ENCODE peak calls at places on chromosomes 13 and 19, in seven cellular contexts. Y is colonic mucosa; P is WERI-Rb-1; B is thoracic aorta; V is CD8-positive, alpha-beta T cell; N is heart right ventricle; C is tibial nerve. Q is an unnamed sample. For H3K27me3 and H3K36me3, the result is how much of the 10 kb centered on the place peaks cover.

GRCh38 chr13:30810261-30810701 is 74.9 kb downstream of the ALOX5AP start:
- DNase-seq in Y (no peak), P (no peak), B (no peak), V (no peak), N (no peak), C (no peak), Q (no peak)

GRCh38 chr19:16330811-16331690 is 6.4 kb downstream of the KLF2 start:
- DNase-seq in Y (no peak), P (no peak), B (no peak), V (no peak), N (no peak), C (no peak), Q (no peak)

GRCh38 chr13:44752184-44752583 is 176.1 kb upstream of the TSC22D1 start:
- DNase-seq in Y (no peak), P (no peak), B (no peak), V (no peak), N (no peak), C (no peak), Q (no peak)

GRCh38 chr13:18739310-18739709 is 442.3 kb downstream of the TUBA3C start:
- DNase-seq in Y (no peak), P (no peak), B (no peak), V (no peak), N (no peak), C (no peak), Q (no peak)

GRCh38 chr13:34405410-34405809 is 536.7 kb upstream of the NBEA start:
- DNase-seq in Y (no peak), P (no peak), B (no peak), V (no peak), N (no peak), C (no peak), Q (no peak)

GRCh38 chr19:51469629-51470028 is 8.7 kb upstream of the CEACAM18 start:
- DNase-seq in Y (no peak), P (no peak), B (no peak), V (no peak), N (no peak), C (no peak), Q (no peak)

GRCh38 chr13:25709088-25709487 is 337.3 kb downstream of the ATP8A2 start:
- DNase-seq in Y (no peak), P (no peak), B (no peak), V (no peak), N (no peak), C (no peak), Q (no peak)

GRCh38 chr19:13526552-13526951 is 20.3 kb upstream of the CACNA1A start:
- DNase-seq in Y (no peak), P (no peak), B (no peak), V (no peak), N (no peak), C (no peak), Q (no peak)

GRCh38 chr13:43014162-43014561 is 9.2 kb upstream of the DNAJC15 start:
- DNase-seq in Y (no peak), P (no peak), B (no peak), V (no peak), N (no peak), C (no peak), Q (no peak)

GRCh38 chr19:40549007-40549708 is 27.5 kb upstream of the SHKBP1 start:
- DNase-seq in Y (peak), P (peak), B (no peak), V (peak), N (peak), C (no peak), Q (peak)

GRCh38 chr19:12346896-12347295 is 13.5 kb upstream of the ZNF563 start:
- DNase-seq in Y (no peak), P (no peak), B (no peak), V (no peak), N (no peak), C (no peak), Q (no peak)

GRCh38 chr13:40187324-40187795 is 479.1 kb downstream of the FOXO1 start:
- DNase-seq in Y (no peak), P (no peak), B (no peak), V (peak), N (no peak), C (no peak), Q (no peak)

GRCh38 chr19:15248648-15249559 is 16.7 kb upstream of the EPHX3 start:
- DNase-seq in Y (peak), P (no peak), B (peak), V (no peak), N (peak), C (peak), Q (no peak)

GRCh38 chr19:23305555-23305954 is 55.4 kb upstream of the ZNF724 start:
- DNase-seq in Y (no peak), P (peak), B (no peak), V (no peak), N (no peak), C (no peak), Q (no peak)

GRCh38 chr13:74388626-74389025 is 254.4 kb upstream of the KLF12 start:
- DNase-seq in Y (no peak), P (peak), B (no peak), V (no peak), N (no peak), C (no peak), Q (no peak)

GRCh38 chr13:108328848-108329247 is 59.3 kb downstream of the TNFSF13B start:
- DNase-seq in Y (peak), P (no peak), B (no peak), V (no peak), N (no peak), C (no peak), Q (no peak)

GRCh38 chr13:48909088-48909389 is 66.7 kb upstream of the FNDC3A start:
- DNase-seq in Y (no peak), P (no peak), B (no peak), V (no peak), N (no peak), C (no peak), Q (no peak)

GRCh38 chr13:65926750-65927171 is 1303.4 kb downstream of the PCDH9 start:
- DNase-seq in Y (peak), P (peak), B (no peak), V (no peak), N (peak), C (no peak), Q (no peak)

GRCh38 chr13:38872693-38873092 is 117.9 kb downstream of the STOML3 start:
- DNase-seq in Y (no peak), P (peak), B (no peak), V (no peak), N (peak), C (no peak), Q (no peak)

GRCh38 chr13:40316301-40316700 is 350.1 kb downstream of the FOXO1 start:
- DNase-seq in Y (no peak), P (no peak), B (no peak), V (no peak), N (no peak), C (no peak), Q (no peak)

GRCh38 chr13:85284349-85284748 is 514.9 kb downstream of the SLITRK6 start:
- DNase-seq in Y (no peak), P (no peak), B (no peak), V (no peak), N (no peak), C (no peak), Q (no peak)

GRCh38 chr19:48059331-48059730 is 15.5 kb upstream of the CABP5 start:
- DNase-seq in Y (no peak), P (no peak), B (no peak), V (no peak), N (no peak), C (no peak), Q (no peak)

GRCh38 chr13:30047154-30047874 is 196.9 kb upstream of the UBL3 start:
- DNase-seq in Y (no peak), P (no peak), B (no peak), V (no peak), N (no peak), C (no peak), Q (no peak)

GRCh38 chr13:52034616-52035226 is 10.2 kb downstream of the UTP14C start:
- DNase-seq in Y (no peak), P (no peak), B (no peak), V (no peak), N (no peak), C (no peak), Q (no peak)

GRCh38 chr13:103002279-103002678 is 63.9 kb downstream of the SLC10A2 start:
- DNase-seq in Y (no peak), P (no peak), B (no peak), V (no peak), N (no peak), C (no peak), Q (no peak)

GRCh38 chr19:54620464-54620863 is 9.8 kb upstream of the LILRB1 start:
- DNase-seq in Y (no peak), P (no peak), B (no peak), V (no peak), N (no peak), C (no peak), Q (no peak)

GRCh38 chr19:46115396-46116109 is 8.9 kb downstream of the IGFL3 start:
- DNase-seq in Y (no peak), P (no peak), B (no peak), V (no peak), N (no peak), C (no peak), Q (no peak)

GRCh38 chr13:111598751-111599150 is 278.3 kb downstream of the TEX29 start:
- DNase-seq in Y (no peak), P (no peak), B (no peak), V (no peak), N (no peak), C (no peak), Q (no peak)

GRCh38 chr13:111597041-111598017 is 276.9 kb downstream of the TEX29 start:
- DNase-seq in Y (no peak), P (no peak), B (no peak), V (no peak), N (no peak), C (no peak), Q (no peak)

GRCh38 chr13:111595276-111595675 is 274.8 kb downstream of the TEX29 start:
- DNase-seq in Y (no peak), P (no peak), B (no peak), V (no peak), N (no peak), C (no peak), Q (no peak)

GRCh38 chr13:111594606-111595005 is 274.2 kb downstream of the TEX29 start:
- DNase-seq in Y (no peak), P (no peak), B (no peak), V (no peak), N (no peak), C (no peak), Q (no peak)

DNA sequence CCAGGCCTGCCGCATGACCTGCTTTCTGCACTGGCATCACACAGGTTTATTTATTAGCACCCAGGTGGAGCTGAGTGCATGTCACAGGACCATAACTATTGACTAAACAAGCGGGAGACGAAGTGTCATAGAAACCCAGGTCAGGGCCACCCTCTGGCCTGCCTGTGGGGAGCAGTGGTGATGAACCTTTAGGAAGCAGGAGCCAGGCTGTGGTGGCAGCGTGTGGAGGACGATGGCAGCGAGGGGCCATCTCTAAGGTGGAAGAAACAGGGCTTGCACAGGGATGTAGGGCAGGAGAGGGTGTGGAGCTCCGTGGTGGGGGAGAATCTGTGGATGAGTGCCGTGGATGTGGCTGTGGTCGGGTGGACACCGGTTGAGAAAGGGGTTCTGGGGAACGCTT is 275.3 kb downstream of the TEX29 start:
- DNase-seq in Y (no peak), P (no peak), B (no peak), V (no peak), N (no peak), C (no peak), Q (no peak)
- TF ChIP-seq CTCF in Y (no peak), P (no peak), B (no peak), V (no peak), N (no peak), C (no peak), Q (no peak)

DNA sequence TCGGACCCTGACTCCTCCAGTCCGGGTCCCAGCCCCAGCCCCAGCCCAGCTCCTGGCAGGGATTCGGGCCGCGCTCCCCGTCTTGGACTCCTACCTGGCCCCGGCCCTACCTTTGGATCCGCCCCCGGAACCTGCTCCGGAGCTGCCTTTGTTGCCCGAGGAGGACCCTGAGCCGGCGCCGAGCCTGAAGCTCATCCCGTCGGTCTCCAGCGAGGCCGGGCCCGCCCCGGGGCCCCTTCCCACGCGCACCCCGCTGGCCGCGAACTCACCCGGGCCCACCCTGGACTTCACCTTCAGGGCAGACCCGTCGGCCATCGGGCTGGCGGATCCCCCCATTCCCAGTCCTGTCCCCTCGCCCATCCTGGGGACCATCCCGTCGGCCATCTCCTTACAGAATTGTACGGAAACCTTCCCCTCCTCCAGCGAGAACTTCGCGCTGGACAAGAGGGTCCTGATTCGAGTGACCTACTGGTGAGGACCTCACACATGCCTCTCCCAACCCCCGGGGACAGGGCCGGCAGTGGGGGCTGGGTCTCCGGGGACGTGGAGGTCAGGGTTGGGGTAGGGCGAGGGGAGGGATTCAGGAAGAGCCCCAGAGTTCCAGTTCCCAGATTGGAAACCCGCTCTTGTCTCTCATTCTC is 732 bp downstream of the SELENOV start:
- DNase-seq in Y (no peak), P (no peak), B (no peak), V (no peak), N (no peak), C (no peak), Q (no peak)
- H3K27me3 ChIP-seq in Y (under half), P (under half), B (under half), V (under half), N (half or more), C (half or more), Q (under half)

DNA sequence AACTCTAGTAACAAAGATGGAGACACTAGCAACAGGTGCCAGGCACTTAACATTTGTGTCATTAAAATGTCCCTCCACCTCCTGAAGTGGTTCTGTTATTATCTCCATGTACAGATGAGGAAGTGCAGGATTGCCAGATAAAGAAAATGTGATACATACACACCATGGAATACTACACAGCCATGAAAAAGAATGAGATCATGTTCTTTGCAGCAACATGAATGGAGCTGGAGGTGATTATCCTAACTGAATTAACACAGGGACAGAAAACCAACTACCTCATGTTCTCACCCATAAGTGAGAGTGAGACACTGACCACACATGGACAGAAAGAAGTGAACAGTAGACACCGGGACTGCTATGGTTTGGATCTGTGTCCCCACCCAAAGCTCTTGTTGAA is 60.5 kb downstream of the ZNF557 start:
- DNase-seq in Y (no peak), P (no peak), B (no peak), V (no peak), N (no peak), C (no peak), Q (no peak)
- H3K36me3 ChIP-seq in Y (under half), P (under half), B (half or more), V (under half), N (half or more), C (half or more), Q (under half)

GRCh38 chr19:3599776-3600183 is 6.9 kb downstream of the TBXA2R start:
- DNase-seq in Y (no peak), P (no peak), B (no peak), V (no peak), N (peak), C (no peak), Q (no peak)
- TF ChIP-seq CTCF in Y (no peak), P (peak), B (no peak), V (no peak), N (no peak), C (no peak), Q (no peak)

DNA sequence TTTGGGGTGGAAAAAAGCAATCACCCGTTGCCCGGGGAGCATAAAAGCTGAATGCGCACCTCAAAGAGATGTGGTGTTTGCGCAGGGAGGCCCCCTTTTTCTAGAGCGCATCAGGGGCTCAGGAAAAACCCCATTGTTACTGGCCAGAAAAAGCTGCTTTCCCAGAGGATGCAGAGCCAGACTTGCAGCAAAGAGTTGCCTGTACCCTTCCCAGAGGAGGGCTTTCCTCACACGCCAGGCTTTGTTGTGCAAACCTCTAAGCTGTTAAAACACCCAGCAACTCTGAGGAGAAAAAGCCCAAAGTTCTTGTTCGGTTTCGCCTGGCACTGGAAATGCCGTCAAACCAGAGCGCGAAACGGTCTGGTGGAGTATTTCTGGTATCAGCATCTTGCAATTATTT is 29.3 kb downstream of the GSX1 start:
- DNase-seq in Y (no peak), P (no peak), B (no peak), V (no peak), N (no peak), C (no peak), Q (no peak)
- H3K27me3 ChIP-seq in Y (under half), P (half or more), B (under half), V (under half), N (half or more), C (half or more), Q (under half)

DNA sequence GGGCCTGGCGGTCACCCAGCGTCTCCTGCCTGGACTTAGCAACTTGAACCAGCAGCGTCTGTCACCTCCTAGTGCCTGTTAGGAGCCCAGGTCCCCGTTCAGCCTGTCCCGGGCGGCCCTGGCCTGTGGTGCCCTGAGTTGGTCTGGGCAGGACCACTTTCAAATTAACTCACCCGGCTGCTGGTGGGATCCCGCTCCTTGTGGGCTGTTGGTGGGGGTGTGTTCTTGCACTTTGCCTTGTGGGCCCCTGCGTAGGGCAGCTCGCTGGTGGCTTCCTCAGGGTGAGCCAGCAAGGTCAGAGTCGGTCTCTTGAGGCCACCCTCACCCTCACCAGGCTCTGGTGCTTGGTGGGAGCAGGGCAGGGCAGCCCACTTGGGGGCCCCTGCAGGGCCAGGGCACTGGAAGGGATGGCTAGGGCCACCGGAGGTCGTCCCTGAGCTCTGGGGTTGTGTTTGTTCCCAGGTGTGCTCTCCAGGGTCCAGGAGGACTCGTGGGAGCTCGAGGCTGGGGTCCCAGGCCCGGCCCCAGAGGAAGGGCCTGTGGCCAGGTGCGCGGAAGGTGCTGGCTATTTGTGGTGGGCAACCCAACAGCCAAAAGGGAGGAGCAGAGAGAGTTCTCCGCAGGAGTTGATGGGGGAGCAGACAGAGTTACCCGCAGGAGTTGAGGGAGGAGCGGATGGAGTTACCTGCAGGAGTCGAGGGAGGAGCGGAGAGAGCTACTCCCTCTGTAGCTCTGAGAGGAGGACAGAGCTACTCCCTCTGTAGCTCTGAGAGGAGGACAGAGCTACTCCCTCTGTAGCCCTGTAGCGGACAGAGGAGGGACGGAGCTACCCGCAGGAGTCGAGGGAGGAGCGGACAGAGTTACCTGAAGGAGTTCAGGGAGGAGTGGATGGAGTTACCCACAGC is 16.9 kb downstream of the TFDP1 start:
- DNase-seq in Y (no peak), P (no peak), B (no peak), V (no peak), N (no peak), C (no peak), Q (no peak)
- H3K36me3 ChIP-seq in Y (under half), P (half or more), B (under half), V (under half), N (under half), C (half or more), Q (under half)

DNA sequence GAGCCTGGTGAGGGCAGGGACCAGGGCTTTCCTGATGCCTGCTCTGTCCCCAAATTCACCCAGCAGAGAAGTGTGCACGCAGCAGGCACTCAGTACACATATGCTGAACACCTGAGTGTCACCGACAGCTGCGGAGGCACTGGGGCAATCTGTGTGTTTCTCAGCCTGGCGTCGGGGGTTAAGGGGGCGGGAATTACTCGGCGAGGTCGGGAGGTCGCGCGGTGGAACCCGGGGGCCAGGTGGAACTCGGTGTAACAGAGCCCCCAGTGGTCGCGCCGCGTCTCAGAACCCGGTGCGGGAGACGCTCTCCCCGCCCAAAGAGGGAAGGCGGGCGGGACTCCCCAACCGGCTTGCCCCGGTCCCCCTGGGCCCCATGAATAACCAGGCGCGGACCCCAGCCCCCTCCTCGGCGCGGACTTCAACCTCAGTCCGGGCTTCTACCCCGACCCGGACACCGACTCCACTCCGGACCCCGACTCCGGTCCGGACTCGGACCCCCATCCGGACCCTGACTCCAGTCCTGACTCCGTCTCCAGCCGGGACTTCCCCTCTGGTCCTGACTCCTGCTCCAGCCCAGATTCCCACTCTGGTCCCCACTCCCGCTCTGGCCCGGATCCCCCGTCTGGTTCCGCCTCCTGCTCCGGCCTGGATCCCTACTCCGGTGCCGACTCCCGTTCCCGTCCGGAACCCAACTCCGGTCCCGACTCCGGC is at the start of gene SELENOV:
- DNase-seq in Y (no peak), P (no peak), B (no peak), V (no peak), N (no peak), C (no peak), Q (peak)
- TF ChIP-seq CTCF in Y (no peak), P (no peak), B (no peak), V (no peak), N (no peak), C (no peak), Q (peak)